ENCODE peak calls at places on chromosomes 12 and 14, in eight cellular contexts. K is breast epithelium, Q is heart left ventricle, V is osteoblast, O is heart right ventricle, Z is A549, U is mucosa of descending colon, J is esophagus squamous epithelium. L is an unnamed sample. For H3K4me1, the result is how much of the 10 kb centered on the place peaks cover.

GRCh38 chr12:132151145-132151765 is 7.0 kb downstream of the NOC4L start:
- DNase-seq in K (no peak), U (no peak), J (no peak), Z (no peak), V (peak), Q (peak), O (no peak), L (no peak)

GRCh38 chr12:103679771-103680170 is 92.7 kb downstream of the STAB2 start:
- DNase-seq in V (no peak), O (no peak), U (no peak), Z (no peak), K (no peak), Q (no peak), J (no peak), L (no peak)

GRCh38 chr14:92336363-92336762 is 13.4 kb downstream of the SLC24A4 start:
- DNase-seq in O (no peak), J (no peak), Z (no peak), Q (no peak), V (no peak), U (no peak), K (no peak), L (no peak)

GRCh38 chr12:100058482-100059029 is 73.8 kb upstream of the ANKS1B start:
- DNase-seq in V (peak), K (no peak), U (no peak), Q (no peak), O (no peak), J (no peak), Z (no peak), L (no peak)

GRCh38 chr14:65332141-65332871 is 80.2 kb upstream of the FUT8 start:
- DNase-seq in O (no peak), K (no peak), U (no peak), Q (no peak), J (no peak), V (no peak), Z (no peak), L (no peak)

GRCh38 chr12:104736307-104736706 is 221.8 kb downstream of the SLC41A2 start:
- DNase-seq in J (no peak), U (no peak), Q (no peak), Z (no peak), V (peak), O (no peak), K (no peak), L (no peak)

GRCh38 chr12:47838286-47838931 is 18.7 kb upstream of the HDAC7 start:
- DNase-seq in J (no peak), Q (no peak), K (no peak), U (peak), Z (peak), O (no peak), V (peak), L (no peak)

GRCh38 chr12:124578854-124579253 is 11.4 kb upstream of the NCOR2 start:
- DNase-seq in O (no peak), Z (no peak), U (no peak), V (no peak), K (no peak), Q (no peak), J (no peak), L (no peak)

GRCh38 chr12:18470251-18470650 is 208.9 kb downstream of the PIK3C2G start:
- DNase-seq in K (no peak), U (no peak), Z (no peak), O (no peak), V (no peak), J (no peak), Q (no peak), L (no peak)

GRCh38 chr12:31206038-31206670 is 119.8 kb downstream of the SINHCAF start:
- DNase-seq in J (no peak), Q (no peak), O (no peak), U (no peak), Z (no peak), V (peak), K (no peak), L (no peak)

GRCh38 chr14:51293926-51294290 is 53.9 kb downstream of the TMX1 start:
- DNase-seq in U (no peak), V (no peak), O (no peak), Z (no peak), J (no peak), Q (no peak), K (no peak), L (no peak)

GRCh38 chr12:14802961-14803829 is at the start of the genes C12orf60 and WBP11:
- DNase-seq in O (peak), U (peak), V (peak), J (peak), Z (peak), K (peak), Q (peak), L (peak)

GRCh38 chr14:75147423-75148071 is 20.7 kb upstream of the NEK9 start:
- DNase-seq in U (peak), O (peak), J (no peak), Z (no peak), V (peak), K (peak), Q (peak), L (peak)

GRCh38 chr14:95514131-95515079 is 2.0 kb downstream of the SYNE3 start:
- DNase-seq in V (no peak), Q (no peak), Z (no peak), K (no peak), U (no peak), J (no peak), O (no peak), L (no peak)

GRCh38 chr14:97301931-97302559 is 504.9 kb downstream of the VRK1 start:
- DNase-seq in Q (no peak), K (no peak), O (no peak), U (no peak), V (no peak), J (no peak), Z (no peak), L (no peak)

GRCh38 chr12:54631988-54632728 is 2.5 kb downstream of the LACRT start:
- DNase-seq in U (no peak), Q (no peak), V (no peak), K (no peak), J (no peak), Z (no peak), O (no peak), L (no peak)

GRCh38 chr12:53676715-53677611 is 1.1 kb upstream of the ATP5MC2 start:
- DNase-seq in O (peak), Z (no peak), Q (peak), J (no peak), K (no peak), U (peak), V (no peak), L (peak)

GRCh38 chr12:87922721-87923120 is 106.5 kb downstream of the C12orf50 start:
- DNase-seq in O (no peak), Q (no peak), U (no peak), J (no peak), V (no peak), K (no peak), Z (no peak), L (no peak)

GRCh38 chr14:105364100-105364708 is 34.1 kb upstream of the TEX22 start:
- DNase-seq in Z (peak), O (no peak), J (no peak), V (peak), Q (no peak), K (no peak), U (peak), L (no peak)

GRCh38 chr12:50985322-50985721 is 33.0 kb downstream of the HIGD1C start:
- DNase-seq in Z (no peak), J (no peak), O (peak), U (peak), V (peak), Q (no peak), K (no peak), L (peak)

GRCh38 chr12:116595186-116595585 is 36.0 kb downstream of the MAP1LC3B2 start:
- DNase-seq in V (no peak), K (no peak), J (no peak), U (no peak), Z (no peak), O (no peak), Q (no peak), L (peak)

GRCh38 chr12:88578821-88579518 is 1.3 kb downstream of the KITLG start:
- DNase-seq in V (peak), Q (no peak), U (peak), J (no peak), K (no peak), Z (peak), O (no peak), L (peak)

GRCh38 chr14:74347096-74347794 is 1.0 kb upstream of the VRTN start:
- DNase-seq in J (no peak), V (no peak), K (no peak), O (no peak), Z (no peak), Q (no peak), U (no peak), L (no peak)

GRCh38 chr14:92755495-92755894 is 7.1 kb upstream of the LGMN start:
- DNase-seq in O (no peak), V (no peak), J (no peak), Z (no peak), K (no peak), U (no peak), Q (no peak), L (no peak)

GRCh38 chr14:103194256-103195045 is 71.2 kb downstream of the TNFAIP2 start:
- DNase-seq in V (no peak), Q (no peak), O (no peak), K (no peak), Z (no peak), J (no peak), U (no peak), L (no peak)

GRCh38 chr12:62075860-62076259 is 184.3 kb upstream of the USP15 start:
- DNase-seq in K (no peak), V (no peak), O (no peak), Z (no peak), Q (no peak), J (no peak), U (no peak), L (no peak)

GRCh38 chr14:80621701-80622100 is 319.8 kb downstream of the CEP128 start:
- DNase-seq in K (no peak), Z (no peak), U (no peak), O (no peak), Q (no peak), V (no peak), J (no peak), L (no peak)

GRCh38 chr14:105488781-105489606 is 2.1 kb upstream of the TEDC1 start:
- DNase-seq in K (no peak), O (peak), U (peak), J (no peak), V (no peak), Z (no peak), Q (no peak), L (no peak)

GRCh38 chr14:72594099-72594901 is 299.6 kb downstream of the DPF3 start:
- DNase-seq in J (no peak), Z (no peak), O (no peak), Q (no peak), K (no peak), U (peak), V (no peak), L (no peak)

DNA sequence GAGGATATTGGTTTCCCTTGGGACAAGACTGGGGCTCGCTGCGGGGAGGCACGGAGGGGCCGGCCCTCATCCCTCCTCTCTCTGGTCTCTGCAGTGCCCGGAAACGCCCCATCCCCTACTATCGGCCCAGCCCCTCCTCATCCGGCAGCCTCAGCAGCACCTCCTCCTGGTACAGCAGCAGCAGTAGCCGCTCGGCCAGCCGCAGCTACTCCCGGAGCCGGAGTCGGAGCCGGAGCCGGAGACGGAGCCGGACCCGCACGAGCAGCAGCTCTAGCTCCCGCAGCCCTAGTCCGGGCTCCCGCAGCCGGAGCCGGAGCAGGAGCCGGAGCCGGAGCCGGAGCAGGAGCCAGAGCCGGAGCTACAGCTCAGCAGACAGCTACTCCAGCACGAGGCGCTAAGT is 22.3 kb upstream of the HSPB8 start:
- DNase-seq in Q (peak), O (peak), K (no peak), U (no peak), J (no peak), V (no peak), Z (no peak), L (peak)
- TF ChIP-seq CTCF in Q (peak), O (peak), K (no peak), U (no peak), J (no peak), V (no peak), Z (no peak), L (no peak)

GRCh38 chr12:49554266-49554665 is 13.7 kb downstream of the MCRS1 start:
- DNase-seq in U (no peak), O (no peak), Z (no peak), Q (no peak), V (no peak), K (no peak), J (no peak), L (no peak)
- H3K4me1 ChIP-seq in U (under half), O (under half), Z (under half), Q (under half), V (under half), K (under half), J (under half), L (under half)

GRCh38 chr14:25042362-25043299 is 7.3 kb downstream of the STXBP6 start:
- DNase-seq in U (peak), O (peak), J (no peak), V (no peak), Q (no peak), K (no peak), Z (no peak), L (no peak)
- H3K4me3 ChIP-seq in U (no peak), O (no peak), J (no peak), V (peak), Q (no peak), K (no peak), Z (no peak), L (no peak)

GRCh38 chr14:53151867-53152626 is 1.1 kb downstream of the DDHD1 start:
- DNase-seq in Z (peak), J (peak), O (peak), V (peak), Q (peak), K (no peak), U (peak), L (peak)
- TF ChIP-seq CTCF in Z (peak), J (peak), O (peak), V (peak), Q (peak), K (no peak), U (no peak), L (peak)

GRCh38 chr14:79581912-79582576 is 629.3 kb downstream of the DIO2 start:
- DNase-seq in J (no peak), K (no peak), V (no peak), Q (no peak), O (no peak), Z (no peak), U (no peak), L (no peak)
- H3K4me1 ChIP-seq in J (under half), K (under half), V (under half), Q (under half), O (under half), Z (half or more), U (under half), L (under half)